ENCODE peak calls at places on chromosomes 11 and 22, in five cellular contexts. L, S, R, I and B are unnamed samples.

GRCh38 chr11:9461760-9462134 is 935 bp downstream of the ZNF143 start:
- DNase-seq in I (no peak), R (no peak), L (peak; percentile 11), S (no peak), B (no peak)

GRCh38 chr11:36361901-36362391 is 65.9 kb downstream of the PRR5L start:
- DNase-seq in S (no peak), L (no peak), I (no peak), R (no peak), B (peak; percentile 76)

GRCh38 chr11:41457216-41458014 is 2.0 kb downstream of the LRRC4C start:
- DNase-seq in R (no peak), L (no peak), S (no peak), I (no peak), B (no peak)

GRCh38 chr11:19437760-19438159 is 197.0 kb upstream of the E2F8 start:
- DNase-seq in L (no peak), I (no peak), S (no peak), R (no peak), B (no peak)

GRCh38 chr11:77109236-77110019 is 6.8 kb downstream of the OMP start:
- DNase-seq in I (no peak), S (no peak), L (no peak), R (no peak), B (peak; percentile 47)

GRCh38 chr11:100152751-100153150 is 534.3 kb upstream of the ARHGAP42 start:
- DNase-seq in L (no peak), S (no peak), I (no peak), R (no peak), B (no peak)

GRCh38 chr22:46951326-46951725 is 188.9 kb downstream of the TBC1D22A start:
- DNase-seq in I (no peak), S (no peak), R (no peak), L (no peak), B (no peak)

GRCh38 chr11:111592491-111592890 is 9.8 kb upstream of the SIK2 start:
- DNase-seq in L (no peak), I (no peak), R (no peak), S (no peak), B (no peak)

GRCh38 chr11:87726511-87726910 is 448.7 kb downstream of the RAB38 start:
- DNase-seq in L (no peak), R (no peak), I (no peak), S (no peak), B (no peak)

GRCh38 chr11:109960831-109961230 is 132.4 kb upstream of the ZC3H12C start:
- DNase-seq in I (no peak), L (no peak), R (no peak), S (no peak), B (no peak)

GRCh38 chr11:122981388-122982264 is at the start of gene BSX:
- DNase-seq in L (no peak), S (no peak), R (peak; percentile 40), I (no peak), B (no peak)

GRCh38 chr11:67631427-67631826 is 1.7 kb upstream of the NUDT8 start:
- DNase-seq in I (no peak), R (no peak), L (no peak), S (peak; percentile 73), B (no peak)

GRCh38 chr22:50665212-50665611 is 7.4 kb upstream of the SHANK3 start:
- DNase-seq in L (no peak), I (no peak), R (no peak), S (peak; percentile 11), B (no peak)

GRCh38 chr22:49540084-49540483 is 287.6 kb downstream of the BRD1 start:
- DNase-seq in S (no peak), R (no peak), I (no peak), L (no peak), B (peak; percentile 25)

GRCh38 chr11:86818466-86819282 is 18.3 kb downstream of the PRSS23 start:
- DNase-seq in S (no peak), L (peak; percentile 51), I (peak; percentile 31), R (peak; percentile 29), B (no peak)

GRCh38 chr22:26646158-26646557 is 11.2 kb upstream of the MIAT start:
- DNase-seq in I (no peak), R (no peak), L (no peak), S (no peak), B (no peak)

GRCh38 chr11:9363954-9364912 is 20.2 kb upstream of the IPO7 start:
- DNase-seq in I (peak; percentile 96), R (peak; percentile 58), S (peak; percentile 96), L (peak; percentile 93), B (peak; percentile 98)

GRCh38 chr11:15810581-15810980 is 545.8 kb downstream of the SOX6 start:
- DNase-seq in L (no peak), R (no peak), I (no peak), S (no peak), B (no peak)

DNA sequence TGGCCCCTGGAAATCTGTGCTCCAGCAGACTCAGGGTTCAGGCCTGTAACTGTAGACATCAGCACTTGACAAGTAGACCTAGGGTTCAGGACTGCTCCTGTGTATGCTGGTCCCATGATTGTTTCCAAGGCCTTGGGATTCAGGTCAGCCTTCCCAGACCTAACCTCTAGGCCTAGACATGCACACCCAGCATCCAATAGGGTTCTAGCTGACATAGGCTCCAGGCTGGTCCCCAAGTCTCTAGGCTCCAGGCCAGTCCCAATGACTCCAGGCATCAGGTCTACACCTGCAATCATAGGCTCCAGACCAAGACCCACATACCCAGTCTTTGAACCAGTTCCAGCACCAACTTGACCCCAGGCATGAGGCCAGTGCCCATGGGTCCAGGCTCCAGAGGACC is 166.2 kb upstream of the GRIA4 start:
- DNase-seq in I (no peak), R (no peak), S (no peak), L (no peak), B (no peak)
- H3K9me3 ChIP-seq in I (no peaks in the 10 kb centered on the region), R (no peaks in the 10 kb centered on the region), S (no peaks in the 10 kb centered on the region), L (no peaks in the 10 kb centered on the region), B (peaks cover 17% of the 10 kb centered on the region)

GRCh38 chr22:39236321-39237275 is 8.2 kb downstream of the PDGFB start:
- DNase-seq in R (peak; percentile 63), S (peak; percentile 76), I (peak; percentile 26), L (no peak), B (no peak)
- H3K4me3 ChIP-seq in R (peak overlapping the region; percentile 55), S (no peak overlapping the region), I (no peak overlapping the region), L (no peak overlapping the region), B (no peak overlapping the region)

GRCh38 chr11:134275188-134275533 is 1.0 kb upstream of the GLB1L3 start:
- DNase-seq in I (no peak), L (no peak), S (no peak), R (no peak), B (no peak)
- H3K27me3 ChIP-seq in I (no peaks in the 10 kb centered on the region), L (peaks cover 53% of the 10 kb centered on the region), S (peaks cover 36% of the 10 kb centered on the region), R (no peaks in the 10 kb centered on the region), B (peaks cover 70% of the 10 kb centered on the region)

DNA sequence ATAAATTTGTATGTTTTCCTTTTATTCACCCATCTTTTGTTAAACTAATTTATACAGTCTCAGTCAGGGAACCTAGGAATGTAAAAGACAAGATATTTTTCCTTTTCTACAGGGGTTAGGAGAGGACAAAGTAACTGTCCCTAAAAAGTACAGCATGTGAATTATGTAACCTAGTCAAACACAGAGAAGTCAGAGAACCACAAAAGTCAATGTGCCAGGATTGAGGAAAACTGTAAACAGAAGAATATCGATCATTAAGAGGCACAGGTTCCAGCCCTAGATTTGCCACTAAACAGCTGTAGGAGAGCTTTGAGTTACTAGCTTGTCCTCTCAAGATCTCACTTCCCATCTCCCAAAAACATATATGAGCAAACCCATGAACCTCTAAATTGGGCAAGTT is 550.9 kb upstream of the FAT3 start:
- DNase-seq in I (no peak), L (no peak), S (no peak), R (no peak), B (no peak)
- H3K9me3 ChIP-seq in I (no peaks in the 10 kb centered on the region), L (no peaks in the 10 kb centered on the region), S (no peaks in the 10 kb centered on the region), R (no peaks in the 10 kb centered on the region), B (no peaks in the 10 kb centered on the region)